ENCODE peak calls at places on chromosome 1, in ten cellular contexts. Q, H, D, C, Z, A, T, K, M and G are unnamed samples.

GRCh38 chr1:192367436-192367835 is 50.6 kb downstream of the RGS21 start:
- DNase-seq in Q (no peak), H (no peak), D (no peak), C (no peak), Z (no peak), A (no peak), T (no peak), K (no peak), M (no peak), G (no peak)

GRCh38 chr1:61517345-61517744 is 207.6 kb downstream of the TM2D1 start:
- DNase-seq in Q (no peak), H (no peak), D (no peak), C (no peak), Z (no peak), A (no peak), T (no peak), K (no peak), M (no peak), G (no peak)

GRCh38 chr1:64980745-64981601 is 14.6 kb upstream of the JAK1 start:
- DNase-seq in Q (no peak), H (no peak), D (no peak), C (no peak), Z (no peak), A (no peak), T (no peak), K (peak), M (no peak), G (no peak)

GRCh38 chr1:53585116-53585515 is 125.9 kb downstream of the DMRTB1 start:
- DNase-seq in Q (no peak), H (no peak), D (no peak), C (no peak), Z (no peak), A (no peak), T (no peak), K (peak), M (peak), G (no peak)

GRCh38 chr1:206469411-206469932 is 804 bp upstream of the IKBKE start:
- DNase-seq in Q (no peak), H (peak), D (peak), C (no peak), Z (no peak), A (peak), T (no peak), K (no peak), M (peak), G (no peak)

GRCh38 chr1:13699936-13700520 is at the start of gene PRDM2:
- DNase-seq in Q (peak), H (peak), D (peak), C (no peak), Z (no peak), A (peak), T (peak), K (peak), M (peak), G (peak)

GRCh38 chr1:217432339-217432738 is 198.6 kb downstream of the GPATCH2 start:
- DNase-seq in Q (no peak), H (no peak), D (no peak), C (no peak), Z (no peak), A (no peak), T (no peak), K (no peak), M (no peak), G (no peak)

GRCh38 chr1:22639286-22639685 is 2.9 kb downstream of the C1QA start:
- DNase-seq in Q (no peak), H (no peak), D (no peak), C (no peak), Z (peak), A (no peak), T (no peak), K (peak), M (peak), G (peak)

GRCh38 chr1:39876136-39876535 is 7.2 kb downstream of the TRIT1 start:
- DNase-seq in Q (no peak), H (no peak), D (no peak), C (no peak), Z (no peak), A (no peak), T (no peak), K (no peak), M (no peak), G (no peak)

GRCh38 chr1:200979574-200980451 is 43.7 kb downstream of the KIF21B start:
- DNase-seq in Q (no peak), H (peak), D (peak), C (no peak), Z (no peak), A (peak), T (peak), K (peak), M (peak), G (no peak)

GRCh38 chr1:42153598-42153995 is 387 bp downstream of the GUCA2B start:
- DNase-seq in Q (no peak), H (no peak), D (no peak), C (no peak), Z (no peak), A (no peak), T (no peak), K (no peak), M (no peak), G (no peak)

GRCh38 chr1:246724001-246724724 is at the start of gene SCCPDH:
- DNase-seq in Q (peak), H (peak), D (peak), C (no peak), Z (peak), A (peak), T (peak), K (peak), M (peak), G (peak)

GRCh38 chr1:205523891-205524793 is 19.7 kb downstream of the CDK18 start:
- DNase-seq in Q (peak), H (no peak), D (peak), C (no peak), Z (peak), A (peak), T (peak), K (peak), M (peak), G (peak)

GRCh38 chr1:69737527-69738176 is 169.9 kb downstream of the LRRC7 start:
- DNase-seq in Q (peak), H (peak), D (peak), C (peak), Z (peak), A (no peak), T (no peak), K (peak), M (peak), G (peak)

GRCh38 chr1:73537400-73537799 is 660.6 kb downstream of the LRRIQ3 start:
- DNase-seq in Q (no peak), H (no peak), D (no peak), C (no peak), Z (no peak), A (no peak), T (no peak), K (no peak), M (no peak), G (no peak)

GRCh38 chr1:13607002-13607401 is 23.4 kb downstream of the PDPN start:
- DNase-seq in Q (no peak), H (no peak), D (no peak), C (no peak), Z (no peak), A (no peak), T (no peak), K (peak), M (no peak), G (no peak)

GRCh38 chr1:87961992-87962391 is 633.3 kb downstream of the LMO4 start:
- DNase-seq in Q (no peak), H (no peak), D (no peak), C (no peak), Z (no peak), A (no peak), T (no peak), K (peak), M (no peak), G (no peak)

GRCh38 chr1:67004176-67004575 is 49.8 kb downstream of the SLC35D1 start:
- DNase-seq in Q (no peak), H (no peak), D (no peak), C (no peak), Z (no peak), A (no peak), T (no peak), K (no peak), M (no peak), G (no peak)

GRCh38 chr1:89938171-89939055 is 56.5 kb upstream of the ZNF326 start:
- DNase-seq in Q (no peak), H (no peak), D (no peak), C (no peak), Z (peak), A (no peak), T (no peak), K (peak), M (no peak), G (peak)

GRCh38 chr1:22169816-22170215 is 26.9 kb upstream of the WNT4 start:
- DNase-seq in Q (no peak), H (no peak), D (no peak), C (no peak), Z (no peak), A (no peak), T (no peak), K (no peak), M (no peak), G (no peak)

GRCh38 chr1:58941471-58942289 is 157.8 kb upstream of the JUN start:
- DNase-seq in Q (no peak), H (no peak), D (no peak), C (no peak), Z (no peak), A (no peak), T (no peak), K (no peak), M (no peak), G (no peak)

GRCh38 chr1:203408485-203409229 is 57.7 kb upstream of the FMOD start:
- DNase-seq in Q (peak), H (no peak), D (peak), C (no peak), Z (peak), A (no peak), T (no peak), K (peak), M (no peak), G (peak)